ENCODE peak calls at places on chromosomes 13 and 19, in seven cellular contexts. N is IMR-90, F is AG09309, G is NB4, T is upper lobe of right lung, P is PC-3, Z is colonic mucosa. V is an unnamed sample.

GRCh38 chr19:33397536-33398360 is 24.2 kb downstream of the CEBPG start:
- DNase-seq in N (no peak), F (no peak), G (no peak), T (peak), P (no peak), Z (no peak), V (no peak)

GRCh38 chr19:3712663-3713531 is 4.7 kb downstream of the TJP3 start:
- DNase-seq in N (no peak), F (no peak), G (no peak), T (peak), P (peak), Z (peak), V (peak)

GRCh38 chr19:54133957-54134590 is 3.5 kb upstream of the CNOT3 start:
- DNase-seq in N (no peak), F (no peak), G (no peak), T (no peak), P (no peak), Z (no peak), V (no peak)

GRCh38 chr19:12872255-12872654 is 9.0 kb downstream of the DNASE2 start:
- DNase-seq in N (no peak), F (no peak), G (no peak), T (no peak), P (peak), Z (no peak), V (no peak)

GRCh38 chr19:44796701-44797115 is 12.2 kb upstream of the BCAM start:
- DNase-seq in N (peak), F (no peak), G (no peak), T (no peak), P (peak), Z (no peak), V (no peak)

GRCh38 chr13:105432408-105432807 is 1103.1 kb downstream of the EFNB2 start:
- DNase-seq in N (no peak), F (no peak), G (no peak), T (no peak), P (no peak), Z (no peak), V (no peak)

GRCh38 chr19:580274-580835 is 8.0 kb downstream of the BSG start:
- DNase-seq in N (no peak), F (no peak), G (no peak), T (no peak), P (no peak), Z (no peak), V (no peak)

GRCh38 chr19:12930002-12930645 is 3.4 kb downstream of the FARSA start:
- DNase-seq in N (no peak), F (no peak), G (peak), T (no peak), P (no peak), Z (no peak), V (no peak)

GRCh38 chr13:37869756-37870488 is at the start of gene TRPC4:
- DNase-seq in N (peak), F (peak), G (peak), T (peak), P (peak), Z (peak), V (peak)

GRCh38 chr13:66992183-66992582 is 238.0 kb downstream of the PCDH9 start:
- DNase-seq in N (peak), F (no peak), G (no peak), T (no peak), P (no peak), Z (no peak), V (peak)

DNA sequence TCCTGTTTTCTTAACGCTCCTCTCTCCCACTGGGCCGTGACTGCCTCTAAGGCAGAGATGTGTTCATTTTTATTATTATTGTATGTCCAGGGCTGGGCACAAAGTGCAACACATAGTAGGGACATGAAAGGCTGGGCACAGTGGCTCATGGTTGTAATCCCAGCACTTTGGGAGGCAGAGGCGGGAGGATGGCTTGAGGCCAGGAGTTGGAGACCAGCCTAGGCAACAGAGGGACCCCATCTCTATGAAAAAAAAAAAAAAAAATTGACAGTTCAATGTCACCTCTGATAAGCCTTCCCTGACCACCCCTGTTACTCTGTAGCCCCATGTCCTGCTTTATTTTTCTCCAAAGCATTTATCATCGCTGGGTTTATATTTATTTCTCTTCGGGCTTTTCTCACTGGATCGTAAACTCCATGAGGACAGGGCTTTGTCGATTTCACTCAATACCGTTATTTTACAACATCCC is 481 bp upstream of the SAE1 start:
- DNase-seq in N (no peak), F (no peak), G (peak), T (no peak), P (no peak), Z (no peak), V (no peak)
- H3K4me3 ChIP-seq in N (peak), F (no peak), G (no peak), T (peak), P (no peak), Z (peak), V (no peak)

GRCh38 chr13:29963086-29963485 is 112.7 kb upstream of the UBL3 start:
- DNase-seq in N (no peak), F (no peak), G (no peak), T (no peak), P (no peak), Z (no peak), V (no peak)

GRCh38 chr13:29959621-29960020 is 109.2 kb upstream of the UBL3 start:
- DNase-seq in N (no peak), F (no peak), G (no peak), T (no peak), P (no peak), Z (no peak), V (no peak)

GRCh38 chr13:29958476-29958875 is 108.1 kb upstream of the UBL3 start:
- DNase-seq in N (no peak), F (no peak), G (no peak), T (no peak), P (no peak), Z (no peak), V (no peak)

GRCh38 chr13:29959086-29959485 is 108.7 kb upstream of the UBL3 start:
- DNase-seq in N (no peak), F (no peak), G (no peak), T (no peak), P (no peak), Z (no peak), V (no peak)

GRCh38 chr13:29961036-29961685 is 110.7 kb upstream of the UBL3 start:
- DNase-seq in N (no peak), F (no peak), G (no peak), T (no peak), P (no peak), Z (no peak), V (no peak)
- H3K4me3 ChIP-seq in N (no peak), F (no peak), G (no peak), T (no peak), P (no peak), Z (no peak), V (no peak)

DNA sequence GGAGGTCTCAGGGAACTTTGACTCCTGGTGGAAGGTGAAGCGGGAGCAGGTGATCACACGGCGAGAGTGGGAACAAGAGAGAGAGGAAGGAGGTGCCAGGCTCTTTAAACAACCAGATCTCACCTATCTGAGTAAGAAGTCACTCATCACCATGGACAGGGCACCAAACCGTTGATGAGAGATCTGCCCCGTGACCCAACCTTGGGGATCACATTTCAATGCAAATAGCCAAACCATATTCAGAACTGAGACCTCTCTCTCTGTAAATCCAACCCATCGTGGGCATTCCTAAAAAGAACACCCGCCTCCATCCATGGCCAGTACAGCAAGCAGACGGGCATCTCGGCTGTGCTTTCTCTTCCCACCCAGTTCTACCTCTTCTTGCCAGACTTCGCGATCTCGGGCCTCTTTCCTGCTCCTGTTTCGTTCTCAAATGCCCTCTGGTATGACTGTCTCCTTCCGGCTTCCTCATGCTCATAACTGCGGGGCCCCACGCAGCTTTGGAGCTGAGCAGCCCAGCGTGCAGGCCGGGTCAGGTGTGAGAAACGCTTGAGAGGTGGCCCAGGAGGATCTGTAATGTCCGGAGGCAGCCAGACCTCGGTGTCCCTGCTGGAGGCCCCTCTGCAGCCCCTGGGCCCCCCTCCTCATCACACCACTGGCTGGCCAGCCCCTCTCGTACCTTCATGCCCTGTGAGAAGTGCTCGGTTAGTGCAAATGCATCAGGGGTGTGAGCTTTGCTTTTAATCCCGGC is 97.0 kb upstream of the GPR183 start:
- DNase-seq in N (no peak), F (no peak), G (no peak), T (peak), P (peak), Z (no peak), V (no peak)
- H3K4me3 ChIP-seq in N (no peak), F (no peak), G (no peak), T (no peak), P (no peak), Z (no peak), V (no peak)

GRCh38 chr13:74289130-74289529 is 154.9 kb upstream of the KLF12 start:
- DNase-seq in N (no peak), F (no peak), G (no peak), T (no peak), P (no peak), Z (no peak), V (no peak)

GRCh38 chr13:74287672-74288169 is 153.5 kb upstream of the KLF12 start:
- DNase-seq in N (peak), F (no peak), G (peak), T (peak), P (peak), Z (peak), V (peak)

GRCh38 chr13:74290324-74290773 is 156.1 kb upstream of the KLF12 start:
- DNase-seq in N (peak), F (peak), G (peak), T (no peak), P (peak), Z (no peak), V (peak)

GRCh38 chr13:74289861-74290260 is 155.7 kb upstream of the KLF12 start:
- DNase-seq in N (no peak), F (no peak), G (no peak), T (no peak), P (no peak), Z (no peak), V (no peak)

DNA sequence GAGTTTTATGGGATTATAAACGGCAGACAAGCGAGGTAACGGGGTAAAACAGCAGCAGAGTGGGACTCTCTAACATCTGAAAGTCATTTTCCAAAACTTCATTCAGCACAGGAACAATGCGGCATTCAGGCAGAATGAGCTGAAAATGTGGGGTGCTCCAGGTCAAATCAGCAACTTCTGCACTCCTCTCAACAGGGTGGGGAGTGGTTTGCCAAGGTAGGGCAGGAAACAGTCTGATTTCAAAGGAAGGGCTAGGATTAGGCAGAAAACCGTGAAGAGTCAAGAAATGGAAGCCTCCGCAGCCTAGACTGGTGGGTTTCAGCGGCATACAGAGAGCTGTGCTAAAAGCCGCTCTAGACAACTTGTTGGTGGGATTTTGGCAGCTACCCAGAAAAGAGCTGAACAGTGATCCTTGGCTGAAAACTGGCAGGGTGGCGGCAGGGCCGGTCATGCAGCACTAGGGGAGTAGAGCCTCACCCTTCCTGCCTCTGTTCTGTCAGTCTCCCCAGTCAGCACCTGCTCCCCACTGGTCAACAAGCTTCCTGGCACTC is 154.2 kb upstream of the KLF12 start:
- DNase-seq in N (no peak), F (no peak), G (no peak), T (peak), P (no peak), Z (peak), V (no peak)
- H3K4me3 ChIP-seq in N (no peak), F (no peak), G (no peak), T (peak), P (no peak), Z (no peak), V (peak)